ENCODE peak calls at places on chromosomes 6 and 20, in ten cellular contexts. P is IMR-90; R is naive thymus-derived CD4-positive, alpha-beta T cell; B is ovary; Y is fibroblast of lung; C is CD8-positive, alpha-beta T cell; J is hepatocyte; V is left lung; D is endodermal cell; X is HCT116. Q is an unnamed sample.

GRCh38 chr6:152575186-152575585 is 62.0 kb downstream of the SYNE1 start:
- DNase-seq in V (no peak), B (no peak), Y (no peak), J (no peak), X (no peak), R (no peak), D (no peak), C (no peak), P (no peak), Q (no peak)

GRCh38 chr6:63764318-63764916 is 128.8 kb downstream of the PHF3 start:
- DNase-seq in P (peak; percentile 52), X (peak; percentile 29), J (peak; percentile 65), B (no peak), V (no peak), D (no peak), C (no peak), Y (peak; percentile 69), R (peak; percentile 43), Q (no peak)

GRCh38 chr6:41523957-41524633 is 22.1 kb upstream of the FOXP4 start:
- DNase-seq in P (no peak), C (no peak), J (no peak), B (no peak), X (no peak), Y (no peak), D (no peak), V (no peak), R (no peak), Q (no peak)

GRCh38 chr6:27668442-27669275 is 195.8 kb upstream of the ZNF184 start:
- DNase-seq in J (peak; percentile 79), P (peak; percentile 77), C (no peak), X (peak; percentile 80), D (peak; percentile 94), B (peak; percentile 78), R (no peak), Y (peak; percentile 73), V (no peak), Q (peak; percentile 9)

GRCh38 chr20:6185268-6185667 is 62.4 kb upstream of the FERMT1 start:
- DNase-seq in J (peak; percentile 11), P (no peak), B (no peak), C (no peak), D (no peak), Y (no peak), X (no peak), V (no peak), R (no peak), Q (no peak)

GRCh38 chr6:14276667-14277404 is 159.3 kb downstream of the CD83 start:
- DNase-seq in Y (no peak), D (peak; percentile 44), R (peak; percentile 90), X (no peak), P (peak; percentile 63), V (no peak), B (no peak), J (no peak), C (no peak), Q (peak; percentile 63)

GRCh38 chr6:37819802-37820712 is 530 bp downstream of the ZFAND3 start:
- DNase-seq in B (peak; percentile 61), R (peak; percentile 10), Y (peak; percentile 70), V (peak; percentile 75), C (peak; percentile 19), X (peak; percentile 29), J (peak; percentile 69), P (peak; percentile 65), D (peak; percentile 70), Q (peak; percentile 76)

GRCh38 chr6:41715779-41716515 is 19.5 kb downstream of the TFEB start:
- DNase-seq in X (no peak), Y (no peak), P (no peak), V (no peak), B (no peak), D (no peak), C (no peak), J (no peak), R (no peak), Q (no peak)

DNA sequence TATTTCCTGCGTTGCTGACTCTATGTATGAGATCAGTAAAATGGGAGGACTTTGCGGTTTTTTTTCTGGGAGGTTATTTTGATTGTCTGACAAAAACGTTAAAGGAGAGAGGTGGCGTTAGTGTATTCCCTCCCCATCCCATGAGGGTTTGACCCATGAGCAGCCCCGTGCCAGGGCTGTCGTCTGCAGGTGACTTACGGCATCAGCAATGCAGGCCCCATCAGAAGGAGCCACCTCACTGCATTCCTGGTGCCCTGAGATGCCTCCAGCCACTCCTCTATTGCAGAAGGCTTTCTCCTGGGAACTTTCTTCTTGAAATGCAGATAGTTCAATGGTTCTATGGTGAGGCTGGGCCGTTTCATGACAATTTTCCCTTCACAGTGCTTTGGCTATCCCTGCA is 149.3 kb downstream of the TTLL2 start:
- DNase-seq in B (no peak), J (no peak), D (no peak), P (no peak), R (no peak), C (no peak), V (no peak), X (no peak), Y (no peak), Q (no peak)
- H3K9me3 ChIP-seq in B (no peaks in the 10 kb centered on the region), J (no peaks in the 10 kb centered on the region), D (no peaks in the 10 kb centered on the region), P (peaks cover 50% of the 10 kb centered on the region), R (no peaks in the 10 kb centered on the region), C (no peaks in the 10 kb centered on the region), V (no peaks in the 10 kb centered on the region), X (no peaks in the 10 kb centered on the region), Y (no peaks in the 10 kb centered on the region), Q (no peaks in the 10 kb centered on the region)

GRCh38 chr6:111683749-111684267 is 78.1 kb upstream of the TRAF3IP2 start:
- DNase-seq in R (peak; percentile 18), P (peak; percentile 93), D (no peak), X (no peak), Y (peak; percentile 99), B (peak; percentile 82), J (no peak), V (no peak), C (no peak), Q (peak; percentile 21)

GRCh38 chr6:111685506-111685905 is 79.8 kb upstream of the TRAF3IP2 start:
- DNase-seq in B (no peak), V (no peak), C (no peak), D (no peak), P (no peak), Y (no peak), X (no peak), R (no peak), J (no peak), Q (no peak)

GRCh38 chr6:111683126-111683525 is 77.4 kb upstream of the TRAF3IP2 start:
- DNase-seq in B (no peak), P (no peak), R (no peak), C (no peak), X (no peak), Y (peak; percentile 44), J (no peak), V (no peak), D (no peak), Q (no peak)

GRCh38 chr6:111686249-111686997 is 80.7 kb upstream of the TRAF3IP2 start:
- DNase-seq in J (no peak), R (no peak), P (no peak), C (no peak), B (no peak), Y (no peak), D (no peak), X (no peak), V (no peak), Q (no peak)

GRCh38 chr6:111685058-111685457 is 79.4 kb upstream of the TRAF3IP2 start:
- DNase-seq in R (no peak), J (no peak), V (no peak), X (no peak), P (no peak), D (no peak), B (no peak), C (no peak), Y (no peak), Q (no peak)
- H3K27ac ChIP-seq in R (no peak overlapping the region), J (no peak overlapping the region), V (peak overlapping the region; percentile 63), X (no peak overlapping the region), P (no peak overlapping the region), D (peak overlapping the region; percentile 95), B (no peak overlapping the region), C (no peak overlapping the region), Y (no peak overlapping the region), Q (no peak overlapping the region)

DNA sequence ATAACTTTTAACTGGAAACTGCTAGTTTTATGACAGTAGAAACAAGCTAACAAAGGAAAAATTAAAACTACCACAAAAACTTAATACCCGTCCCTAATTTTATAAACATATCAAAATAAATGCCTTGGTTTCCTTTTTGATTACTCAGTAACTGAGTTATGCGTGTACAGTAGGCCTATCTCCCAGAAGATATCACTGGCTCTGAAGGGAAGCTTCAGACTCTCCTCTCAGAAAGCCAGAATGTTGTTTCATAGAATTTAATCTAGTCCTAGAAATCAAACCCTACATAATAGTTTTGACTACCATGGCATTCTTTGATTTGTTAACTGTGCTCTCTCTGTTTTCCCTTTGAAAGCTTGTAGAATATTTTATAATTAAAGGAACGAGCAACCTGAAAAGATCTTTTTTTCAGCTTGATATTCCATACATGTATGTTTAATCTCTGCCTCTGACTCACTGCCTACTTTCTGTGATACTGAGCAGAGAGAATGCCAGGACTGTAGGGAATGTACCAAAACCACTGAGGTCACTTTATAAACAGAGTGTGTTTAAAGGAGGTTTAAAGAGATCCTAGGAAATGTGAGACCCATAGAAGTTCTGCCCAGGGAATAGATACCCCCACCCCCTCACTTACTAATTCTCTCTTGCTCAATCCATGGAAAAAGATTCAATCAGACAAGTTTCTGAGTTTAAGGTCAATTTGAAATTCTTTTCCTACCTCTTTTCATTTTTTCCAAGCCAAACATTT is 311.5 kb downstream of the HDGFL1 start:
- DNase-seq in V (no peak), R (no peak), J (peak; percentile 73), B (no peak), X (no peak), P (peak; percentile 99), D (no peak), Y (peak; percentile 95), C (no peak), Q (no peak)
- H3K9me3 ChIP-seq in V (no peaks in the 10 kb centered on the region), R (no peaks in the 10 kb centered on the region), J (no peaks in the 10 kb centered on the region), B (no peaks in the 10 kb centered on the region), X (no peaks in the 10 kb centered on the region), P (no peaks in the 10 kb centered on the region), D (no peaks in the 10 kb centered on the region), Y (no peaks in the 10 kb centered on the region), C (no peaks in the 10 kb centered on the region), Q (no peaks in the 10 kb centered on the region)

GRCh38 chr20:47326718-47327137 is 29.8 kb downstream of the ZMYND8 start:
- DNase-seq in P (peak; percentile 85), C (no peak), J (no peak), V (no peak), R (no peak), X (no peak), D (no peak), B (no peak), Y (peak; percentile 39), Q (no peak)

GRCh38 chr20:47327711-47328110 is 28.8 kb downstream of the ZMYND8 start:
- DNase-seq in P (no peak), C (no peak), X (no peak), B (no peak), V (no peak), Y (no peak), D (no peak), J (no peak), R (no peak), Q (no peak)

GRCh38 chr20:47330071-47330470 is 26.4 kb downstream of the ZMYND8 start:
- DNase-seq in Y (no peak), R (no peak), J (no peak), V (no peak), X (no peak), D (no peak), B (no peak), P (no peak), C (no peak), Q (no peak)

GRCh38 chr20:47330933-47331708 is 25.4 kb downstream of the ZMYND8 start:
- DNase-seq in Y (peak; percentile 92), J (peak; percentile 74), D (no peak), P (peak; percentile 92), X (peak; percentile 76), V (no peak), C (no peak), B (no peak), R (no peak), Q (no peak)

GRCh38 chr20:47328841-47329448 is 27.6 kb downstream of the ZMYND8 start:
- DNase-seq in D (no peak), R (no peak), V (no peak), C (no peak), P (no peak), X (no peak), B (no peak), J (no peak), Y (no peak), Q (no peak)
- H3K27ac ChIP-seq in D (no peak overlapping the region), R (no peak overlapping the region), V (peak overlapping the region; percentile 23), C (no peak overlapping the region), P (no peak overlapping the region), X (no peak overlapping the region), B (no peak overlapping the region), J (peak overlapping the region; percentile 76), Y (no peak overlapping the region), Q (no peak overlapping the region)

Q was measured in CD4-positive, alpha-beta memory T cell.